ENCODE peak calls at places on chromosomes 2 and 18, in four cellular contexts. F, K, Q and X are unnamed samples.

GRCh38 chr2:36399050-36399449 is 43.5 kb downstream of the CRIM1 start:
- DNase-seq in F (no peak), K (no peak), Q (no peak), X (no peak)

GRCh38 chr18:44801796-44802195 is 121.1 kb downstream of the SETBP1 start:
- DNase-seq in F (no peak), K (no peak), Q (no peak), X (no peak)

GRCh38 chr2:61582191-61582590 is 44.0 kb upstream of the XPO1 start:
- DNase-seq in F (no peak), K (no peak), Q (no peak), X (no peak)

GRCh38 chr2:191341436-191341835 is 96.2 kb downstream of the MYO1B start:
- DNase-seq in F (no peak), K (no peak), Q (no peak), X (no peak)

GRCh38 chr18:54323970-54324369 is 33.7 kb downstream of the STARD6 start:
- DNase-seq in F (no peak), K (no peak), Q (no peak), X (no peak)

GRCh38 chr18:24914148-24914525 is 437.8 kb downstream of the ZNF521 start:
- DNase-seq in F (no peak), K (no peak), Q (no peak), X (no peak)

GRCh38 chr2:177400337-177400923 is 7.9 kb downstream of the AGPS start:
- DNase-seq in F (no peak), K (no peak), Q (no peak), X (no peak)

GRCh38 chr18:662197-662596 is 4.7 kb downstream of the TYMS start:
- DNase-seq in F (no peak), K (no peak), Q (no peak), X (no peak)

GRCh38 chr2:1847846-1848598 is 103.7 kb upstream of the PXDN start:
- DNase-seq in F (no peak), K (no peak), Q (no peak), X (no peak)

GRCh38 chr2:229089806-229090205 is 181.3 kb downstream of the PID1 start:
- DNase-seq in F (no peak), K (no peak), Q (no peak), X (no peak)

GRCh38 chr2:180573951-180574350 is 406.5 kb upstream of the UBE2E3 start:
- DNase-seq in F (no peak), K (no peak), Q (peak), X (no peak)

GRCh38 chr2:11446733-11447248 is 19.2 kb downstream of the E2F6 start:
- DNase-seq in F (peak), K (no peak), Q (peak), X (no peak)

GRCh38 chr2:9142551-9143263 is 63.9 kb upstream of the ASAP2 start:
- DNase-seq in F (peak), K (peak), Q (peak), X (peak)

GRCh38 chr2:5493256-5493655 is 198.9 kb upstream of the SOX11 start:
- DNase-seq in F (no peak), K (no peak), Q (no peak), X (no peak)

GRCh38 chr2:95115418-95115817 is 6.2 kb downstream of the MRPS5 start:
- DNase-seq in F (peak), K (peak), Q (peak), X (peak)

GRCh38 chr2:208280933-208281332 is 14.9 kb downstream of the PIKFYVE start:
- DNase-seq in F (peak), K (no peak), Q (no peak), X (no peak)

GRCh38 chr18:46364048-46364447 is 259.9 kb downstream of the HAUS1 start:
- DNase-seq in F (no peak), K (no peak), Q (no peak), X (no peak)

GRCh38 chr2:127565261-127566138 is 30.0 kb downstream of the MYO7B start:
- DNase-seq in F (no peak), K (no peak), Q (no peak), X (no peak)

GRCh38 chr18:51559902-51560287 is 362.4 kb upstream of the MEX3C start:
- DNase-seq in F (no peak), K (no peak), Q (no peak), X (no peak)